ENCODE peak calls at places on chromosome 18, in ten cellular contexts. One of them, this sample, is unnamed.

GRCh38 chr18:51149605-51150429 is 47.7 kb downstream of the MEX3C start:
- DNase-seq in AG04450: peak; percentile 2
- DNase-seq in activated CD4-positive, CD25-positive, alpha-beta regulatory T cell: peak; percentile 1
- DNase-seq in activated naive CD8-positive, alpha-beta T cell treated with anti-CD3 and anti-CD28 coated beads, Interleukin-2, amount 10 ng/mL, durations not matched to agents 7 days and 5 days: no peak
- DNase-seq in activated gamma-delta T cell treated with Interleukin-2 at 50 U/mL for 16 hours: no peak
- DNase-seq in HuH-7.5: peak; percentile 27
- DNase-seq in cardiac muscle cell: no peak
- DNase-seq in AG08396: peak; percentile 32
- DNase-seq in fibroblast of gingiva: no peak
- DNase-seq in K562: no peak
- DNase-seq in this sample: no peak

GRCh38 chr18:22556271-22556990 is 138.7 kb upstream of the CTAGE1 start:
- DNase-seq in AG04450: no peak
- DNase-seq in activated CD4-positive, CD25-positive, alpha-beta regulatory T cell: no peak
- DNase-seq in cardiac muscle cell: no peak
- DNase-seq in fibroblast of gingiva: no peak
- DNase-seq in activated naive CD8-positive, alpha-beta T cell treated with anti-CD3 and anti-CD28 coated beads, Interleukin-2, amount 10 ng/mL, durations not matched to agents 7 days and 5 days: no peak
- DNase-seq in K562: no peak
- DNase-seq in HuH-7.5: no peak
- DNase-seq in activated gamma-delta T cell treated with Interleukin-2 at 50 U/mL for 16 hours: no peak
- DNase-seq in AG08396: no peak
- DNase-seq in this sample: no peak

GRCh38 chr18:4074647-4075046 is 380.5 kb downstream of the DLGAP1 start:
- DNase-seq in HuH-7.5: no peak
- DNase-seq in AG08396: no peak
- DNase-seq in AG04450: no peak
- DNase-seq in fibroblast of gingiva: no peak
- DNase-seq in cardiac muscle cell: no peak
- DNase-seq in activated gamma-delta T cell treated with Interleukin-2 at 50 U/mL for 16 hours: no peak
- DNase-seq in K562: no peak
- DNase-seq in activated naive CD8-positive, alpha-beta T cell treated with anti-CD3 and anti-CD28 coated beads, Interleukin-2, amount 10 ng/mL, durations not matched to agents 7 days and 5 days: no peak
- DNase-seq in activated CD4-positive, CD25-positive, alpha-beta regulatory T cell: no peak
- DNase-seq in this sample: no peak

GRCh38 chr18:79546781-79547272 is 132.8 kb upstream of the CTDP1 start:
- DNase-seq in fibroblast of gingiva: no peak
- DNase-seq in AG04450: no peak
- DNase-seq in cardiac muscle cell: no peak
- DNase-seq in activated naive CD8-positive, alpha-beta T cell treated with anti-CD3 and anti-CD28 coated beads, Interleukin-2, amount 10 ng/mL, durations not matched to agents 7 days and 5 days: no peak
- DNase-seq in HuH-7.5: no peak
- DNase-seq in AG08396: no peak
- DNase-seq in activated CD4-positive, CD25-positive, alpha-beta regulatory T cell: no peak
- DNase-seq in activated gamma-delta T cell treated with Interleukin-2 at 50 U/mL for 16 hours: no peak
- DNase-seq in K562: no peak
- DNase-seq in this sample: no peak

GRCh38 chr18:6624729-6625308 is 104.7 kb upstream of the ARHGAP28 start:
- DNase-seq in AG08396: no peak
- DNase-seq in activated naive CD8-positive, alpha-beta T cell treated with anti-CD3 and anti-CD28 coated beads, Interleukin-2, amount 10 ng/mL, durations not matched to agents 7 days and 5 days: no peak
- DNase-seq in activated gamma-delta T cell treated with Interleukin-2 at 50 U/mL for 16 hours: no peak
- DNase-seq in K562: no peak
- DNase-seq in HuH-7.5: no peak
- DNase-seq in activated CD4-positive, CD25-positive, alpha-beta regulatory T cell: no peak
- DNase-seq in fibroblast of gingiva: peak; percentile 65
- DNase-seq in cardiac muscle cell: no peak
- DNase-seq in AG04450: no peak
- DNase-seq in this sample: no peak

GRCh38 chr18:59961086-59961485 is 61.3 kb downstream of the PMAIP1 start:
- DNase-seq in cardiac muscle cell: no peak
- DNase-seq in fibroblast of gingiva: no peak
- DNase-seq in activated naive CD8-positive, alpha-beta T cell treated with anti-CD3 and anti-CD28 coated beads, Interleukin-2, amount 10 ng/mL, durations not matched to agents 7 days and 5 days: no peak
- DNase-seq in AG08396: no peak
- DNase-seq in activated CD4-positive, CD25-positive, alpha-beta regulatory T cell: no peak
- DNase-seq in activated gamma-delta T cell treated with Interleukin-2 at 50 U/mL for 16 hours: no peak
- DNase-seq in HuH-7.5: no peak
- DNase-seq in AG04450: no peak
- DNase-seq in K562: no peak
- DNase-seq in this sample: no peak

GRCh38 chr18:59814872-59815271 is 84.9 kb upstream of the PMAIP1 start:
- DNase-seq in activated naive CD8-positive, alpha-beta T cell treated with anti-CD3 and anti-CD28 coated beads, Interleukin-2, amount 10 ng/mL, durations not matched to agents 7 days and 5 days: no peak
- DNase-seq in activated gamma-delta T cell treated with Interleukin-2 at 50 U/mL for 16 hours: no peak
- DNase-seq in K562: no peak
- DNase-seq in HuH-7.5: no peak
- DNase-seq in AG04450: peak; percentile 72
- DNase-seq in cardiac muscle cell: no peak
- DNase-seq in fibroblast of gingiva: peak; percentile 85
- DNase-seq in AG08396: peak; percentile 49
- DNase-seq in activated CD4-positive, CD25-positive, alpha-beta regulatory T cell: no peak
- DNase-seq in this sample: no peak

GRCh38 chr18:14978962-14979535 is 231.1 kb downstream of the ANKRD30B start:
- DNase-seq in activated gamma-delta T cell treated with Interleukin-2 at 50 U/mL for 16 hours: no peak
- DNase-seq in HuH-7.5: peak; percentile 28
- DNase-seq in K562: peak; percentile 8
- DNase-seq in activated CD4-positive, CD25-positive, alpha-beta regulatory T cell: no peak
- DNase-seq in AG08396: peak; percentile 58
- DNase-seq in cardiac muscle cell: peak; percentile 0
- DNase-seq in fibroblast of gingiva: peak; percentile 63
- DNase-seq in AG04450: no peak
- DNase-seq in activated naive CD8-positive, alpha-beta T cell treated with anti-CD3 and anti-CD28 coated beads, Interleukin-2, amount 10 ng/mL, durations not matched to agents 7 days and 5 days: peak; percentile 44
- DNase-seq in this sample: no peak

GRCh38 chr18:6414723-6415362 is at the start of gene L3MBTL4:
- DNase-seq in activated gamma-delta T cell treated with Interleukin-2 at 50 U/mL for 16 hours: no peak
- DNase-seq in cardiac muscle cell: peak; percentile 60
- DNase-seq in activated naive CD8-positive, alpha-beta T cell treated with anti-CD3 and anti-CD28 coated beads, Interleukin-2, amount 10 ng/mL, durations not matched to agents 7 days and 5 days: no peak
- DNase-seq in AG08396: peak; percentile 14
- DNase-seq in K562: no peak
- DNase-seq in HuH-7.5: no peak
- DNase-seq in fibroblast of gingiva: no peak
- DNase-seq in activated CD4-positive, CD25-positive, alpha-beta regulatory T cell: no peak
- DNase-seq in AG04450: no peak
- DNase-seq in this sample: peak; percentile 7

GRCh38 chr18:13240060-13240725 is 21.6 kb downstream of the LDLRAD4 start:
- DNase-seq in AG08396: no peak
- DNase-seq in HuH-7.5: no peak
- DNase-seq in activated gamma-delta T cell treated with Interleukin-2 at 50 U/mL for 16 hours: no peak
- DNase-seq in AG04450: no peak
- DNase-seq in activated naive CD8-positive, alpha-beta T cell treated with anti-CD3 and anti-CD28 coated beads, Interleukin-2, amount 10 ng/mL, durations not matched to agents 7 days and 5 days: peak; percentile 15
- DNase-seq in fibroblast of gingiva: no peak
- DNase-seq in activated CD4-positive, CD25-positive, alpha-beta regulatory T cell: no peak
- DNase-seq in K562: no peak
- DNase-seq in cardiac muscle cell: no peak
- DNase-seq in this sample: no peak

GRCh38 chr18:9838144-9838877 is 47.5 kb upstream of the TXNDC2 start:
- DNase-seq in fibroblast of gingiva: peak; percentile 16
- DNase-seq in activated CD4-positive, CD25-positive, alpha-beta regulatory T cell: no peak
- DNase-seq in cardiac muscle cell: peak; percentile 12
- DNase-seq in AG08396: peak; percentile 60
- DNase-seq in activated naive CD8-positive, alpha-beta T cell treated with anti-CD3 and anti-CD28 coated beads, Interleukin-2, amount 10 ng/mL, durations not matched to agents 7 days and 5 days: no peak
- DNase-seq in K562: no peak
- DNase-seq in activated gamma-delta T cell treated with Interleukin-2 at 50 U/mL for 16 hours: no peak
- DNase-seq in AG04450: no peak
- DNase-seq in HuH-7.5: no peak
- DNase-seq in this sample: no peak

GRCh38 chr18:48826271-48826670 is 124.5 kb downstream of the SMAD7 start:
- DNase-seq in activated naive CD8-positive, alpha-beta T cell treated with anti-CD3 and anti-CD28 coated beads, Interleukin-2, amount 10 ng/mL, durations not matched to agents 7 days and 5 days: peak; percentile 9
- DNase-seq in HuH-7.5: no peak
- DNase-seq in activated CD4-positive, CD25-positive, alpha-beta regulatory T cell: no peak
- DNase-seq in cardiac muscle cell: no peak
- DNase-seq in activated gamma-delta T cell treated with Interleukin-2 at 50 U/mL for 16 hours: no peak
- DNase-seq in AG04450: no peak
- DNase-seq in K562: no peak
- DNase-seq in fibroblast of gingiva: no peak
- DNase-seq in AG08396: no peak
- DNase-seq in this sample: no peak

GRCh38 chr18:67845035-67845434 is 328.5 kb upstream of the DSEL start:
- DNase-seq in HuH-7.5: no peak
- DNase-seq in activated CD4-positive, CD25-positive, alpha-beta regulatory T cell: no peak
- DNase-seq in fibroblast of gingiva: peak; percentile 10
- DNase-seq in AG04450: no peak
- DNase-seq in activated naive CD8-positive, alpha-beta T cell treated with anti-CD3 and anti-CD28 coated beads, Interleukin-2, amount 10 ng/mL, durations not matched to agents 7 days and 5 days: no peak
- DNase-seq in activated gamma-delta T cell treated with Interleukin-2 at 50 U/mL for 16 hours: no peak
- DNase-seq in cardiac muscle cell: no peak
- DNase-seq in AG08396: no peak
- DNase-seq in K562: no peak
- DNase-seq in this sample: no peak

GRCh38 chr18:33744032-33744697 is 166.1 kb downstream of the ASXL3 start:
- DNase-seq in AG08396: no peak
- DNase-seq in fibroblast of gingiva: no peak
- DNase-seq in activated CD4-positive, CD25-positive, alpha-beta regulatory T cell: no peak
- DNase-seq in cardiac muscle cell: no peak
- DNase-seq in K562: no peak
- DNase-seq in activated gamma-delta T cell treated with Interleukin-2 at 50 U/mL for 16 hours: no peak
- DNase-seq in HuH-7.5: no peak
- DNase-seq in AG04450: no peak
- DNase-seq in activated naive CD8-positive, alpha-beta T cell treated with anti-CD3 and anti-CD28 coated beads, Interleukin-2, amount 10 ng/mL, durations not matched to agents 7 days and 5 days: no peak
- DNase-seq in this sample: no peak

GRCh38 chr18:50287028-50287440 is 458 bp downstream of the CXXC1 start:
- DNase-seq in AG04450: no peak
- DNase-seq in activated naive CD8-positive, alpha-beta T cell treated with anti-CD3 and anti-CD28 coated beads, Interleukin-2, amount 10 ng/mL, durations not matched to agents 7 days and 5 days: no peak
- DNase-seq in fibroblast of gingiva: no peak
- DNase-seq in activated CD4-positive, CD25-positive, alpha-beta regulatory T cell: no peak
- DNase-seq in K562: peak; percentile 39
- DNase-seq in activated gamma-delta T cell treated with Interleukin-2 at 50 U/mL for 16 hours: no peak
- DNase-seq in cardiac muscle cell: no peak
- DNase-seq in AG08396: no peak
- DNase-seq in HuH-7.5: no peak
- DNase-seq in this sample: no peak

This sample was measured in tibial nerve.